ENCODE peak calls at places on chromosomes 2 and 18, in four cellular contexts. S is GM12878, I is mesenchymal stem cell, B is IMR-90. N is an unnamed sample.

GRCh38 chr2:112996635-112997034 is 8.6 kb upstream of the IL36A start:
- DNase-seq in I (no peak), S (no peak), B (no peak), N (no peak)

GRCh38 chr2:19362094-19362649 is 3.7 kb upstream of the OSR1 start:
- DNase-seq in S (no peak), B (peak), I (peak), N (no peak)

GRCh38 chr18:63131106-63131943 is 188.2 kb downstream of the BCL2 start:
- DNase-seq in B (peak), S (no peak), I (peak), N (peak)

GRCh38 chr2:160224060-160224459 is 24.0 kb upstream of the ITGB6 start:
- DNase-seq in S (peak), I (peak), B (peak), N (no peak)

GRCh38 chr2:111068435-111069058 is 52.2 kb upstream of the BCL2L11 start:
- DNase-seq in I (no peak), S (no peak), B (no peak), N (peak)

GRCh38 chr2:71795486-71795885 is 342.1 kb downstream of the DYSF start:
- DNase-seq in S (no peak), B (no peak), I (no peak), N (no peak)

GRCh38 chr18:45560870-45561269 is 54.4 kb upstream of the SLC14A2 start:
- DNase-seq in B (no peak), I (no peak), S (no peak), N (no peak)

GRCh38 chr2:241774419-241775222 is 2.0 kb upstream of the GAL3ST2 start:
- DNase-seq in I (peak), S (no peak), B (peak), N (peak)

GRCh38 chr2:11129598-11130449 is 25.4 kb upstream of the SLC66A3 start:
- DNase-seq in B (no peak), S (no peak), I (peak), N (peak)

GRCh38 chr2:20608666-20609348 is 42.1 kb downstream of the HS1BP3 start:
- DNase-seq in B (peak), S (no peak), I (no peak), N (peak)

GRCh38 chr2:234977228-234977679 is 25.4 kb downstream of the SH3BP4 start:
- DNase-seq in I (no peak), B (no peak), S (no peak), N (no peak)

DNA sequence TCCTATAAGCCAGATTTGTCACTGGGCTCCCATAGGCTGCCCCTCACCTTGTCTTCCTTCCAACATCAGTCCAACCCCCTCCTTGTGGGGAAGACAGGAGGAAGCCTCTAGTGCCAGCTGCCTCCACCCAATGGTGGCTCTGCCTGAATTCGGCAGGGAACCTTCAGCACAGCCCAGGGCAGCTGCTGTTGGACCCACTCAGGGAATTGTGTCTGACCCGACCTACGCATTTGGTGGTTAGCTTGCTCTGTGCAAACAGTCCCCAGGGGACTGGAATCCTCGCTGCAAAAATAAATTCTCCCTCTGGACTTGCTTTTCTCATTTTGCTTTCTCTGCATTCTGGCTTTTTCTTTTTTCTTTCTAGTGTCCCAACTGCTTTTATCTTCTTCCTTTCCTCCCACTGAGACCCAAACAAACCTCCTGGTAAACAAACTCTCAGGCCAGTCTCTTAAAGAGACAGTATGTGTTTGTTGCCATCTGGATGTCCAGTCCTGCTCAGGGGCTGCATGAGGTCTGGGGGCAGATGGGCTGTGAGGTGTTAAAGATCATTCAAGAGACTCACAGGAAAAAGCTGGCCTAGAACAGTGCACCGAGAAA is 137.7 kb upstream of the HAAO start:
- DNase-seq in B (peak), I (peak), S (no peak), N (peak)
- H3K9ac ChIP-seq in B (peak), I (peak), S (no peak), N (peak)

GRCh38 chr2:231567159-231567558 is 25.5 kb upstream of the TEX44 start:
- DNase-seq in S (no peak), B (no peak), I (no peak), N (no peak)

GRCh38 chr2:231568785-231569435 is 23.8 kb upstream of the TEX44 start:
- DNase-seq in I (no peak), B (no peak), S (no peak), N (no peak)

GRCh38 chr2:231563378-231563961 is 29.2 kb upstream of the TEX44 start:
- DNase-seq in B (peak), I (peak), S (no peak), N (peak)

GRCh38 chr2:231568098-231568784 is 24.4 kb upstream of the TEX44 start:
- DNase-seq in S (no peak), I (no peak), B (no peak), N (peak)

GRCh38 chr2:231565915-231566594 is 26.6 kb upstream of the TEX44 start:
- DNase-seq in B (no peak), I (no peak), S (no peak), N (no peak)
- H3K9ac ChIP-seq in B (no peak), I (no peak), S (no peak), N (no peak)

GRCh38 chr18:12842459-12843380 is 41.3 kb downstream of the PTPN2 start:
- DNase-seq in B (no peak), I (no peak), S (no peak), N (peak)
- H3K9ac ChIP-seq in B (no peak), I (no peak), S (no peak), N (no peak)

DNA sequence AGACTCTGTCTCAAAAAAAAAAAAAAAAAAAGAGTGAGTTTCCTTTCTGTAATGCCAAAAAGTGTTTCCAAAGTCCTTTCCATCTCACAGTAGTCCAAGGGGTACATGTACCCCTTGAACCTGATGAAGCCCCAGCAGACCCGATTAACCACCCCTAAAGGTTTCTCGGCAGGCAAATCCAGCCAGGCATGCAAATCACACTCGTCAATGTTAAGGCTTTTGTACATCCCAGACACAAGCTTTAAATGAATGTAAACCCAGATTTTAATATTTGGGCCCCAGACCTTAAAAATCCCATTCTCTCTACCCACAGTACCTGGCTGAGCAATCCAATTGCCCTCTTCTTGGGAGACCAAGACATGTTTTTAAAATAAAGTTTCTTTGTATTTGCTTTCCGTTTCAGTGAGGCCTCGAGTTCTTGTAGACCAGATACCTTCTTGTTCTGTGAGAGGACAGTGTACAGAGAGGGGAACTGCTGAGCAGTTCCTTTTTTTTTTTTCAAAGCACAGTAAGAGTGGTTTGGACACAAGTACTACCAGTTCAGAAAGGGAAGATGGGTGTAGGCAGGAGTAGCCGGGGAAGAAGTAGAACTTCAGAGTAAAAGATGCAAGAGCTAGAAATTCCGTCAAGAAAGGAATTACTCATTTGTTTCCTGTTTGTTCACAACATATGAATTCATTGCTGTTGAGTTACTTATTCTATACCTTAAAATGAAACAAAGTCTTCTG is at the start of gene NLRC4:
- DNase-seq in I (no peak), S (no peak), B (no peak), N (no peak)
- H3K9ac ChIP-seq in I (no peak), S (peak), B (no peak), N (no peak)

GRCh38 chr18:3455938-3456685 is 6.1 kb downstream of the TGIF1 start:
- DNase-seq in S (no peak), B (peak), I (peak), N (no peak)
- H3K9ac ChIP-seq in S (no peak), B (peak), I (peak), N (peak)

DNA sequence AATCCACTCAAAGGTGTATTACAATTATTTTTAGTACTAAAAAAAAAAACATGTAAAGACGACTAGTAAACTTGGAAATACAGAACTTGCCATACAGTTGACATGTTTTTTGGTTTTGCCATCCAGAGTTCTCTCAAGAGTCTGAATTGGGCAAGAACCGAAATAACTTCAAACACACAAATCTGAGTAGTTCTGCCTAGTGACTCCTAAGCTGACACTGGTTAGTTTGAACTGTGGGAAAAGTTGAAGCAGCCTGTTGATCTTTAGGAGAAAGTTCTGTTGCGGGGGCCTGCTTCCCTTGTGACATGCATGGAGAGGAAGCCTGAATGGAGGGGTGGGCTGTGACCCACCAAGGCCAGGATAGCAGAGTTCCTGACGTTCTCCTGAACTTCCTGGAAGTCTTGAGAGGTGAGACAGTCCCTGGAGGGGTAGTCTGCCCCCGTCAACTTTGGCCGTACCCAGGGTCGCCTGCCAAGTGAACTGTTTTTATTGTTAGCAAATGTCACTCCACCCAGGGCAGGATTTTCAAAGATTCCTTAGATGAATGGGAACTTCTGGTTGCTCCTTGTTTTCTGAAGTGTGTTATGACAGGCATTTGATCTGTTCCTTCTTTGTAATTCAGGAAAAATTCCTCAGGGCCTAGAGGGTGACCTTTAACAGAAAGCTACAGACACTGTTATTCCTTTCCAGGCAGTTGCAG is 85.6 kb upstream of the SPTBN1 start:
- DNase-seq in B (no peak), S (no peak), I (peak), N (no peak)
- H3K9ac ChIP-seq in B (no peak), S (no peak), I (peak), N (no peak)

DNA sequence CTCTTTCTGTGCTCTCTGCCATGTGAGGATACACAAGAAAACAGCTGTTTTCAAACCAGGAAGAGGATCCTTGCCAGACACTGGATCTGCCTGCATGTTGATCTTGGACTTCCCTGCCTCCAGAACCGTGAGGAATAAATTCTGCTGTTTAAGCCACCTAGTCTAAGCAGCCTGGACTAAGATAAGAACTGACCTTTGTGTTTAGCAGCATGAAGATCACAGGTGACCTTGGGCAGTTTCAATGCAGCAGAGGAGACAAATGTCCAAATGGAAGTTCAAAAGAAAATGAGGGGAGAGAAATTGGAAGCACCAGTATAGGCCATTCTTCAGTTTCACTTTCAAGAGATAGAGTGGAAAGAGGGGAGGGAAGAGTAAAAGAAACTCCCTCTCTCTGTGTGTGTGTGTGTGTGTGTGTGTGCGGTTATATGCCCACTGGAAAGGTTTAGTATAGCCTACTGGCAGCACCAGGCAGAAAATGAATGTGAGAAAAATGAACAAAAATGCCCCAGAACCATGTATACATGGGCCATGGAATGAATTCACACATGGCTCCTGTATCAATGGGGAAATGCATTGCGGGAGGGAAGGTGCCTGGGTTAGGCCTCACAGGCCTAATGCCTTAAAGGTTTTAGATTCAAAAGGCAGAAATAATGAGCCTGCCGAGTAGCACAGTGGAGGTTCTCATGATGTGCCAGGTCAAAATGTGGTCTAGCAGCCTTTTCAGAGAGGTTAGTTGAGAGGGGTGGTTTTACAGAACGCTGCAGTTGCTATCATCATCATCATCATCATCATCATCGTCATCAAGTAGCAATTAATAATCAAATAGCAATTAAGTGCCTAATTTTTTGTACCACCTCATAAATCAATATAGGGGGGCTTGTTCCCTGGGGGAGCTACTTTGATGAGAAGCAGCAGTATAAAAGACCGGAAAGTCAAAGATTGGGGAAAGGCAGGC is 1.1 kb upstream of the CERS6 start:
- DNase-seq in I (no peak), B (no peak), S (no peak), N (no peak)
- H3K9ac ChIP-seq in I (peak), B (peak), S (peak), N (no peak)

N was measured in endodermal cell.